ENCODE peak calls at places on chromosomes 3 and 15, in eight cellular contexts. R is cardiac fibroblast, S is tibial artery, M is neural progenitor cell, L is foreskin fibroblast, P is CD14-positive monocyte, J is OCI-LY7, N is H9. F is an unnamed sample.

GRCh38 chr3:183211390-183211789 is 41.7 kb upstream of the B3GNT5 start:
- DNase-seq in R (no peak), S (no peak), M (no peak), L (no peak), P (peak), J (no peak), N (no peak), F (no peak)

GRCh38 chr3:3708769-3709115 is 90.5 kb upstream of the LRRN1 start:
- DNase-seq in R (no peak), S (no peak), M (no peak), L (no peak), P (no peak), J (no peak), N (no peak), F (no peak)

GRCh38 chr3:188335656-188336055 is 181.7 kb downstream of the LPP start:
- DNase-seq in R (no peak), S (no peak), M (no peak), L (no peak), P (no peak), J (no peak), N (no peak), F (no peak)

GRCh38 chr3:173371848-173372487 is 25.6 kb upstream of the NLGN1 start:
- DNase-seq in R (peak), S (no peak), M (peak), L (peak), P (no peak), J (no peak), N (peak), F (peak)

GRCh38 chr3:97911459-97911858 is 60.8 kb downstream of the RIOX2 start:
- DNase-seq in R (no peak), S (no peak), M (no peak), L (no peak), P (no peak), J (no peak), N (no peak), F (no peak)

GRCh38 chr3:47261301-47261700 is 21.3 kb downstream of the KIF9 start:
- DNase-seq in R (no peak), S (no peak), M (no peak), L (peak), P (no peak), J (no peak), N (no peak), F (no peak)

GRCh38 chr3:139675327-139675726 is 2.4 kb downstream of the NMNAT3 start:
- DNase-seq in R (no peak), S (no peak), M (peak), L (no peak), P (no peak), J (no peak), N (peak), F (no peak)

GRCh38 chr3:137542049-137542448 is 222.1 kb upstream of the SOX14 start:
- DNase-seq in R (no peak), S (no peak), M (no peak), L (no peak), P (no peak), J (no peak), N (no peak), F (no peak)

GRCh38 chr3:175311404-175311803 is 452.3 kb downstream of the NAALADL2 start:
- DNase-seq in R (no peak), S (no peak), M (no peak), L (no peak), P (no peak), J (no peak), N (no peak), F (no peak)

GRCh38 chr3:38453075-38453913 is at the start of gene ACVR2B:
- DNase-seq in R (peak), S (peak), M (peak), L (peak), P (no peak), J (peak), N (peak), F (peak)

GRCh38 chr3:78872195-78872594 is 895.6 kb downstream of the ROBO1 start:
- DNase-seq in R (peak), S (no peak), M (peak), L (no peak), P (no peak), J (no peak), N (no peak), F (peak)

GRCh38 chr3:38039101-38039898 is at the start of gene DLEC1:
- DNase-seq in R (peak), S (peak), M (peak), L (peak), P (peak), J (peak), N (peak), F (peak)

GRCh38 chr15:91496754-91497691 is 356.5 kb upstream of the SLCO3A1 start:
- DNase-seq in R (no peak), S (no peak), M (no peak), L (no peak), P (no peak), J (no peak), N (no peak), F (no peak)

GRCh38 chr15:42736178-42736792 is 643 bp downstream of the CDAN1 start:
- DNase-seq in R (peak), S (no peak), M (peak), L (no peak), P (no peak), J (peak), N (no peak), F (no peak)

GRCh38 chr3:15325228-15325627 is 7.2 kb downstream of the SH3BP5 start:
- DNase-seq in R (peak), S (no peak), M (peak), L (peak), P (no peak), J (no peak), N (peak), F (no peak)

GRCh38 chr3:44065311-44065710 is 176.4 kb upstream of the TOPAZ1 start:
- DNase-seq in R (peak), S (no peak), M (no peak), L (no peak), P (no peak), J (no peak), N (no peak), F (no peak)

GRCh38 chr15:44738340-44738984 is 2.1 kb downstream of the TRIM69 start:
- DNase-seq in R (peak), S (no peak), M (peak), L (no peak), P (no peak), J (peak), N (no peak), F (no peak)

GRCh38 chr15:74431645-74432044 is 2.1 kb downstream of the SEMA7A start:
- DNase-seq in R (no peak), S (no peak), M (no peak), L (no peak), P (no peak), J (no peak), N (no peak), F (no peak)

GRCh38 chr3:197583371-197583770 is 27.6 kb upstream of the BDH1 start:
- DNase-seq in R (no peak), S (no peak), M (no peak), L (no peak), P (no peak), J (no peak), N (no peak), F (no peak)

GRCh38 chr3:178352300-178353021 is 183.8 kb upstream of the KCNMB2 start:
- DNase-seq in R (peak), S (no peak), M (peak), L (peak), P (no peak), J (no peak), N (no peak), F (no peak)

GRCh38 chr3:63814300-63814699 is 4.8 kb upstream of the C3orf49 start:
- DNase-seq in R (peak), S (no peak), M (peak), L (no peak), P (no peak), J (no peak), N (no peak), F (no peak)

GRCh38 chr3:73140772-73141434 is 79.4 kb downstream of the EBLN2 start:
- DNase-seq in R (no peak), S (no peak), M (no peak), L (no peak), P (no peak), J (no peak), N (no peak), F (no peak)
- TF ChIP-seq CTCF in R (no peak), S (no peak), M (no peak), L (no peak), P (no peak), J (no peak), N (no peak), F (no peak)

DNA sequence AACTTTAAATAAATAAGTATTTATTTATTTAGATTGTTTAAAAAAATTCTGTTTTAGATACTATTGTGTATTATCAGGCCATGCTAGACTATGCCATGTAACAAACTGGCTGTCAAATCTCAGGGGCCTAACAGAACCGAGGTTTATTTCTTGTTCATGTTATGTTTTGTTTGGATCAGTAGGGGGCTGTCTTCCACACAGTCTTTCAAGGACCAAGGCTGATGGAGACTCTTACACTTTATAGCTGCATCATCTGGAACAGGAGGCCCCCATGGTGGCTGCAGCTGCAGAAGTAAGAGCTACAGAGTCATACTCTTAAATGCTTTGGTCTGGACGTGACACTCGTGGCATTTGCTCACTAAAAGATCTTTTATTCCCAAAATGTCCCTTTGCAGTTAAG is 33.0 kb upstream of the ARL14 start:
- DNase-seq in R (no peak), S (no peak), M (peak), L (no peak), P (no peak), J (peak), N (no peak), F (no peak)
- TF ChIP-seq CTCF in R (no peak), S (no peak), M (peak), L (peak), P (no peak), J (peak), N (peak), F (peak)

GRCh38 chr15:51621155-51621554 is 1.4 kb downstream of the DMXL2 start:
- DNase-seq in R (no peak), S (no peak), M (no peak), L (no peak), P (no peak), J (no peak), N (no peak), F (no peak)

GRCh38 chr15:51620647-51621046 is 1.9 kb downstream of the DMXL2 start:
- DNase-seq in R (no peak), S (no peak), M (no peak), L (no peak), P (peak), J (no peak), N (no peak), F (no peak)

GRCh38 chr15:51623386-51623938 is 891 bp upstream of the DMXL2 start:
- DNase-seq in R (no peak), S (no peak), M (no peak), L (peak), P (peak), J (no peak), N (no peak), F (no peak)

GRCh38 chr15:51622269-51623180 is at the start of gene DMXL2:
- DNase-seq in R (peak), S (peak), M (peak), L (peak), P (peak), J (peak), N (peak), F (peak)

GRCh38 chr15:51621917-51622268 is 678 bp downstream of the DMXL2 start:
- DNase-seq in R (peak), S (peak), M (peak), L (peak), P (peak), J (peak), N (peak), F (peak)
- TF ChIP-seq CTCF in R (peak), S (no peak), M (peak), L (peak), P (no peak), J (no peak), N (peak), F (no peak)

GRCh38 chr15:70140031-70140542 is 42.4 kb upstream of the TLE3 start:
- DNase-seq in R (no peak), S (no peak), M (no peak), L (no peak), P (no peak), J (no peak), N (no peak), F (no peak)

GRCh38 chr15:70142322-70143191 is 44.8 kb upstream of the TLE3 start:
- DNase-seq in R (peak), S (no peak), M (no peak), L (peak), P (peak), J (no peak), N (no peak), F (no peak)

GRCh38 chr15:70142072-70142321 is 44.3 kb upstream of the TLE3 start:
- DNase-seq in R (no peak), S (no peak), M (no peak), L (no peak), P (no peak), J (no peak), N (no peak), F (no peak)

GRCh38 chr15:70140543-70141375 is 43.0 kb upstream of the TLE3 start:
- DNase-seq in R (peak), S (no peak), M (no peak), L (no peak), P (peak), J (no peak), N (peak), F (no peak)

GRCh38 chr15:70141376-70142071 is 43.8 kb upstream of the TLE3 start:
- DNase-seq in R (no peak), S (no peak), M (no peak), L (no peak), P (peak), J (no peak), N (no peak), F (no peak)
- TF ChIP-seq CTCF in R (no peak), S (no peak), M (no peak), L (no peak), P (no peak), J (no peak), N (no peak), F (no peak)

GRCh38 chr15:57306944-57307411 is 69.3 kb upstream of the CGNL1 start:
- DNase-seq in R (no peak), S (no peak), M (no peak), L (no peak), P (no peak), J (no peak), N (peak), F (no peak)
- TF ChIP-seq CTCF in R (no peak), S (no peak), M (no peak), L (no peak), P (peak), J (no peak), N (peak), F (no peak)